ENCODE peak calls at places on chromosomes 13 and 19, in eight cellular contexts. One of them, this sample, is unnamed.

GRCh38 chr19:51431124-51431523 is 13.7 kb upstream of the SIGLEC10 start:
- DNase-seq in foreskin keratinocyte: no peak
- DNase-seq in coronary artery: no peak
- DNase-seq in heart right ventricle: no peak
- DNase-seq in right cardiac atrium: no peak
- DNase-seq in lower lobe of right lung: no peak
- DNase-seq in psoas muscle: no peak
- DNase-seq in breast epithelium: no peak
- DNase-seq in this sample: no peak

GRCh38 chr13:95644611-95645052 is at the start of gene DZIP1:
- DNase-seq in right cardiac atrium: peak
- DNase-seq in breast epithelium: peak
- DNase-seq in coronary artery: peak
- DNase-seq in psoas muscle: peak
- DNase-seq in lower lobe of right lung: peak
- DNase-seq in foreskin keratinocyte: peak
- DNase-seq in heart right ventricle: peak
- DNase-seq in this sample: no peak

GRCh38 chr19:41175825-41176734 is 16.9 kb upstream of the CYP2S1 start:
- DNase-seq in coronary artery: no peak
- DNase-seq in heart right ventricle: no peak
- DNase-seq in right cardiac atrium: peak
- DNase-seq in foreskin keratinocyte: peak
- DNase-seq in psoas muscle: no peak
- DNase-seq in breast epithelium: peak
- DNase-seq in lower lobe of right lung: peak
- DNase-seq in this sample: peak

GRCh38 chr13:43307921-43308433 is 284.6 kb downstream of the DNAJC15 start:
- DNase-seq in foreskin keratinocyte: peak
- DNase-seq in psoas muscle: peak
- DNase-seq in lower lobe of right lung: peak
- DNase-seq in right cardiac atrium: peak
- DNase-seq in coronary artery: no peak
- DNase-seq in heart right ventricle: peak
- DNase-seq in breast epithelium: peak
- DNase-seq in this sample: peak

GRCh38 chr13:71773534-71773933 is 93.5 kb downstream of the DACH1 start:
- DNase-seq in foreskin keratinocyte: no peak
- DNase-seq in breast epithelium: no peak
- DNase-seq in right cardiac atrium: no peak
- DNase-seq in coronary artery: no peak
- DNase-seq in psoas muscle: no peak
- DNase-seq in lower lobe of right lung: no peak
- DNase-seq in heart right ventricle: no peak
- DNase-seq in this sample: no peak

GRCh38 chr19:31037311-31037710 is 311.9 kb downstream of the TSHZ3 start:
- DNase-seq in breast epithelium: no peak
- DNase-seq in foreskin keratinocyte: no peak
- DNase-seq in psoas muscle: no peak
- DNase-seq in right cardiac atrium: no peak
- DNase-seq in coronary artery: no peak
- DNase-seq in lower lobe of right lung: no peak
- DNase-seq in heart right ventricle: no peak
- DNase-seq in this sample: no peak

GRCh38 chr19:47891923-47892666 is 6.0 kb upstream of the SULT2A1 start:
- DNase-seq in foreskin keratinocyte: no peak
- DNase-seq in lower lobe of right lung: no peak
- DNase-seq in heart right ventricle: no peak
- DNase-seq in coronary artery: no peak
- DNase-seq in psoas muscle: no peak
- DNase-seq in breast epithelium: no peak
- DNase-seq in right cardiac atrium: no peak
- DNase-seq in this sample: no peak

GRCh38 chr13:23496255-23496654 is 62.8 kb upstream of the SACS start:
- DNase-seq in lower lobe of right lung: no peak
- DNase-seq in heart right ventricle: no peak
- DNase-seq in coronary artery: no peak
- DNase-seq in right cardiac atrium: no peak
- DNase-seq in foreskin keratinocyte: no peak
- DNase-seq in psoas muscle: no peak
- DNase-seq in breast epithelium: no peak
- DNase-seq in this sample: no peak

GRCh38 chr13:79711631-79712030 is 230.7 kb downstream of the NDFIP2 start:
- DNase-seq in foreskin keratinocyte: no peak
- DNase-seq in lower lobe of right lung: no peak
- DNase-seq in coronary artery: no peak
- DNase-seq in heart right ventricle: no peak
- DNase-seq in psoas muscle: no peak
- DNase-seq in breast epithelium: no peak
- DNase-seq in right cardiac atrium: no peak
- DNase-seq in this sample: no peak

GRCh38 chr13:79710376-79710775 is 229.4 kb downstream of the NDFIP2 start:
- DNase-seq in heart right ventricle: no peak
- DNase-seq in coronary artery: no peak
- DNase-seq in right cardiac atrium: no peak
- DNase-seq in breast epithelium: no peak
- DNase-seq in lower lobe of right lung: no peak
- DNase-seq in psoas muscle: no peak
- DNase-seq in foreskin keratinocyte: peak
- DNase-seq in this sample: no peak

GRCh38 chr13:79703772-79704171 is 222.8 kb downstream of the NDFIP2 start:
- DNase-seq in heart right ventricle: no peak
- DNase-seq in right cardiac atrium: no peak
- DNase-seq in breast epithelium: no peak
- DNase-seq in coronary artery: no peak
- DNase-seq in lower lobe of right lung: no peak
- DNase-seq in psoas muscle: no peak
- DNase-seq in foreskin keratinocyte: no peak
- DNase-seq in this sample: no peak

DNA sequence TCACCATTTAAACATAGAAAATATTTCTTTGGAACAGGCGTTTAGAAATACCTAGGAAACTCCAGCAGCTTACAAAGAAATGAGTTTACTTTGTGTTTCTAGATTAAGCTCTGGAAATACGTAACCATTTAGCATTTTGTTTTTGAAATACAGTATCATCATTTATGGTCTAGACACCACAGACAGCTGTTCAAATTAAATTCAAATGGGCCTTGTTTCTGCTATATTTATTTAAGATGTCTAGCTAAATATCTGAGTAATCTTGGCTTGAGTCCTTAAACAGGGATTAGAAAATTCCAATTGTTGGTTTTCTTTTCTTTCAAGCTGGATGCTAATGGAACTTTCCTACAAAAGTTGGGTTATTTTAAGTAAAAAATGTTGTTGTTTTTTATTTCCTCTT is 228.6 kb downstream of the NDFIP2 start:
- DNase-seq in foreskin keratinocyte: no peak
- DNase-seq in lower lobe of right lung: no peak
- DNase-seq in right cardiac atrium: no peak
- DNase-seq in psoas muscle: no peak
- DNase-seq in heart right ventricle: no peak
- DNase-seq in breast epithelium: no peak
- DNase-seq in coronary artery: no peak
- DNase-seq in this sample: no peak
- H3K27ac ChIP-seq in foreskin keratinocyte: no peak
- H3K27ac ChIP-seq in lower lobe of right lung: no peak
- H3K27ac ChIP-seq in right cardiac atrium: no peak
- H3K27ac ChIP-seq in psoas muscle: no peak
- H3K27ac ChIP-seq in heart right ventricle: no peak
- H3K27ac ChIP-seq in breast epithelium: peak
- H3K27ac ChIP-seq in coronary artery: no peak
- H3K27ac ChIP-seq in this sample: no peak

GRCh38 chr13:40776232-40776631 is 5.2 kb upstream of the MRPS31 start:
- DNase-seq in psoas muscle: no peak
- DNase-seq in lower lobe of right lung: no peak
- DNase-seq in breast epithelium: no peak
- DNase-seq in right cardiac atrium: no peak
- DNase-seq in heart right ventricle: no peak
- DNase-seq in coronary artery: no peak
- DNase-seq in foreskin keratinocyte: no peak
- DNase-seq in this sample: no peak
- H3K27ac ChIP-seq in psoas muscle: no peak
- H3K27ac ChIP-seq in lower lobe of right lung: peak
- H3K27ac ChIP-seq in breast epithelium: no peak
- H3K27ac ChIP-seq in right cardiac atrium: no peak
- H3K27ac ChIP-seq in heart right ventricle: no peak
- H3K27ac ChIP-seq in coronary artery: no peak
- H3K27ac ChIP-seq in foreskin keratinocyte: no peak
- H3K27ac ChIP-seq in this sample: no peak

GRCh38 chr13:114047358-114047881 is 73.5 kb upstream of the C13orf46 start:
- DNase-seq in heart right ventricle: no peak
- DNase-seq in psoas muscle: no peak
- DNase-seq in right cardiac atrium: peak
- DNase-seq in foreskin keratinocyte: no peak
- DNase-seq in lower lobe of right lung: no peak
- DNase-seq in coronary artery: no peak
- DNase-seq in breast epithelium: no peak
- DNase-seq in this sample: no peak
- H3K27ac ChIP-seq in heart right ventricle: no peak
- H3K27ac ChIP-seq in psoas muscle: no peak
- H3K27ac ChIP-seq in right cardiac atrium: no peak
- H3K27ac ChIP-seq in foreskin keratinocyte: no peak
- H3K27ac ChIP-seq in lower lobe of right lung: peak
- H3K27ac ChIP-seq in coronary artery: no peak
- H3K27ac ChIP-seq in breast epithelium: peak
- H3K27ac ChIP-seq in this sample: no peak

DNA sequence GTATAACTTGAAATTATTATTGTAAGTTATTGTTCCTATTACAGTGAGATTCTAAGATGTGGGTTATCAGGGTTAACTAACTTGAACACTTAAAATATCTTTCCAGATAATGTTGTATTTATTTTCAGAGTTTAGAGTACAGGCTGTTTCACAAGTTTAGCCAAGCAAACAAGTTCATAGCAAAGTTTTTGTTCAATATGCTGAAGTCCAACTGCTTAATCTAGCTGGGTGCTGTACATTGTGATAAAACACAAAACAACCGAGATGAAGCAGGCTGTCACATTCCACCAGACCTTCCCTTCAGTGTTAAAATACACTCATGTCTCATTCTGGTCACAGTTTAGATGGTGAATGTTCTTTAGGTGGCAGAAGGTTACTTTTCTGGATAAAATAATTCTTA is 148.0 kb upstream of the PCDH20 start:
- DNase-seq in heart right ventricle: no peak
- DNase-seq in right cardiac atrium: no peak
- DNase-seq in breast epithelium: no peak
- DNase-seq in coronary artery: no peak
- DNase-seq in foreskin keratinocyte: no peak
- DNase-seq in lower lobe of right lung: no peak
- DNase-seq in psoas muscle: no peak
- DNase-seq in this sample: no peak
- H3K27ac ChIP-seq in heart right ventricle: no peak
- H3K27ac ChIP-seq in right cardiac atrium: no peak
- H3K27ac ChIP-seq in breast epithelium: no peak
- H3K27ac ChIP-seq in coronary artery: no peak
- H3K27ac ChIP-seq in foreskin keratinocyte: no peak
- H3K27ac ChIP-seq in lower lobe of right lung: no peak
- H3K27ac ChIP-seq in psoas muscle: no peak
- H3K27ac ChIP-seq in this sample: no peak

DNA sequence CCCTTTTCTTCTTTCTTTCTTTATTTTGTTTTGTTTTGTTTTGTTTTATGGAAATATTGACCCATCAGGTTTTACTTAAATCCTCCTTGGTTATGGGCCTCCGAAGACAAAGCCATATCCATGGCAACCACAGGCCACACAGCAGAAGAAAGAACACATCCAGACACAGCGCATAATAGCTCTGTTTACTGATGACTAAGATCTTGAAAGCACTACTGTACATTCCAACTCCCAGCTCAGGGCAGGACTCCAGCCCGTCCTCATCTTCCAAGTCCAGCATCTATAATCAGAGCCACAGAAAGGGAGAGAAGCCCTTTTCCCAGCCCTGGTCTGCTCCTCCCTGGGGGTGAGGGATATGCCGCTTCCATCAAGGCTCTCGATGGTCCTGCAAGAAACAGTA is 84.3 kb downstream of the NUFIP1 start:
- DNase-seq in psoas muscle: peak
- DNase-seq in breast epithelium: no peak
- DNase-seq in heart right ventricle: peak
- DNase-seq in coronary artery: peak
- DNase-seq in lower lobe of right lung: no peak
- DNase-seq in foreskin keratinocyte: peak
- DNase-seq in right cardiac atrium: peak
- DNase-seq in this sample: no peak
- H3K27ac ChIP-seq in psoas muscle: peak
- H3K27ac ChIP-seq in breast epithelium: no peak
- H3K27ac ChIP-seq in heart right ventricle: no peak
- H3K27ac ChIP-seq in coronary artery: peak
- H3K27ac ChIP-seq in lower lobe of right lung: peak
- H3K27ac ChIP-seq in foreskin keratinocyte: no peak
- H3K27ac ChIP-seq in right cardiac atrium: peak
- H3K27ac ChIP-seq in this sample: no peak

GRCh38 chr13:44921931-44922758 is 67.1 kb downstream of the NUFIP1 start:
- DNase-seq in lower lobe of right lung: no peak
- DNase-seq in right cardiac atrium: no peak
- DNase-seq in coronary artery: peak
- DNase-seq in foreskin keratinocyte: peak
- DNase-seq in heart right ventricle: no peak
- DNase-seq in psoas muscle: peak
- DNase-seq in breast epithelium: peak
- DNase-seq in this sample: peak
- H3K27ac ChIP-seq in lower lobe of right lung: peak
- H3K27ac ChIP-seq in right cardiac atrium: peak
- H3K27ac ChIP-seq in coronary artery: peak
- H3K27ac ChIP-seq in foreskin keratinocyte: peak
- H3K27ac ChIP-seq in heart right ventricle: peak
- H3K27ac ChIP-seq in psoas muscle: peak
- H3K27ac ChIP-seq in breast epithelium: peak
- H3K27ac ChIP-seq in this sample: peak

This sample was measured in epithelial cell of prostate.